ENCODE peak calls at places on chromosome 10, in five cellular contexts. L is NCI-H1694, J is psoas muscle, N is fibroblast of the aortic adventitia, T is GM03348. W is an unnamed sample.

GRCh38 chr10:100519321-100520051 is at the start of gene SEC31B:
- DNase-seq in N (no peak), L (no peak), J (peak), T (peak), W (no peak)

GRCh38 chr10:99681553-99681952 is 22.2 kb downstream of the ENTPD7 start:
- DNase-seq in L (no peak), J (no peak), N (peak), T (peak), W (peak)

GRCh38 chr10:114470956-114471905 is 66.9 kb upstream of the AFAP1L2 start:
- DNase-seq in J (peak), N (peak), L (peak), T (peak), W (peak)

GRCh38 chr10:43204943-43205671 is 61.8 kb downstream of the RASGEF1A start:
- DNase-seq in L (peak), N (peak), T (peak), J (peak), W (peak)

GRCh38 chr10:132449826-132450211 is 52.8 kb downstream of the PWWP2B start:
- DNase-seq in N (no peak), L (no peak), T (no peak), J (peak), W (no peak)

GRCh38 chr10:101310528-101311439 is 43.2 kb upstream of the BTRC start:
- DNase-seq in J (no peak), L (no peak), T (no peak), N (no peak), W (no peak)

GRCh38 chr10:78491812-78492211 is 458.1 kb downstream of the RPS24 start:
- DNase-seq in T (no peak), N (no peak), J (no peak), L (no peak), W (no peak)

GRCh38 chr10:129771576-129772471 is 192.2 kb downstream of the EBF3 start:
- DNase-seq in T (no peak), J (no peak), L (no peak), N (no peak), W (no peak)

GRCh38 chr10:100748251-100749058 is 3.1 kb downstream of the PAX2 start:
- DNase-seq in L (no peak), T (no peak), J (no peak), N (no peak), W (no peak)

GRCh38 chr10:48399056-48399541 is 92.6 kb downstream of the MAPK8 start:
- DNase-seq in N (no peak), T (no peak), J (no peak), L (no peak), W (no peak)